ENCODE peak calls at places on chromosomes 11 and 22, in nine cellular contexts. S, I, H, E, U, Z, Q, R and O are unnamed samples. For H3K4me1, the result is how much of the 10 kb centered on the place peaks cover.

GRCh38 chr22:24492391-24492790 is 2.7 kb upstream of the UPB1 start:
- DNase-seq in S (no peak), I (no peak), H (no peak), E (no peak), U (no peak), Z (no peak), Q (no peak), R (peak), O (no peak)

GRCh38 chr11:76152086-76152658 is 54.1 kb downstream of the WNT11 start:
- DNase-seq in S (peak), I (peak), H (peak), E (peak), U (peak), Z (peak), Q (peak), R (peak), O (peak)

GRCh38 chr22:27223317-27224177 is 566.2 kb downstream of the MIAT start:
- DNase-seq in S (no peak), I (no peak), H (no peak), E (no peak), U (no peak), Z (peak), Q (peak), R (no peak), O (no peak)

GRCh38 chr11:35321111-35321510 is 98.2 kb downstream of the SLC1A2 start:
- DNase-seq in S (no peak), I (no peak), H (no peak), E (no peak), U (no peak), Z (no peak), Q (no peak), R (no peak), O (no peak)

GRCh38 chr22:29112102-29112501 is 39.3 kb downstream of the KREMEN1 start:
- DNase-seq in S (no peak), I (no peak), H (no peak), E (no peak), U (no peak), Z (no peak), Q (no peak), R (no peak), O (no peak)

GRCh38 chr22:46613606-46613997 is 6.6 kb upstream of the GRAMD4 start:
- DNase-seq in S (no peak), I (no peak), H (no peak), E (no peak), U (no peak), Z (no peak), Q (no peak), R (no peak), O (no peak)

GRCh38 chr11:66739983-66740382 is 11.0 kb upstream of the SPTBN2 start:
- DNase-seq in S (no peak), I (no peak), H (no peak), E (no peak), U (no peak), Z (no peak), Q (peak), R (no peak), O (no peak)

GRCh38 chr11:10107522-10107921 is 186.5 kb downstream of the SBF2 start:
- DNase-seq in S (no peak), I (no peak), H (no peak), E (no peak), U (no peak), Z (no peak), Q (no peak), R (no peak), O (no peak)

GRCh38 chr11:71563401-71563800 is 2.0 kb upstream of the KRTAP5-10 start:
- DNase-seq in S (no peak), I (peak), H (no peak), E (peak), U (peak), Z (peak), Q (peak), R (peak), O (no peak)

GRCh38 chr22:37133304-37134018 is 16.3 kb downstream of the IL2RB start:
- DNase-seq in S (no peak), I (peak), H (no peak), E (no peak), U (no peak), Z (no peak), Q (no peak), R (no peak), O (no peak)

GRCh38 chr11:85815186-85815911 is 4.4 kb upstream of the SYTL2 start:
- DNase-seq in S (no peak), I (no peak), H (no peak), E (no peak), U (no peak), Z (no peak), Q (peak), R (no peak), O (no peak)

GRCh38 chr11:95991101-95991500 is 67.2 kb upstream of the MTMR2 start:
- DNase-seq in S (no peak), I (no peak), H (no peak), E (no peak), U (no peak), Z (peak), Q (no peak), R (no peak), O (no peak)

GRCh38 chr22:30636226-30637077 is 871 bp downstream of the SLC35E4 start:
- DNase-seq in S (peak), I (no peak), H (no peak), E (peak), U (no peak), Z (peak), Q (no peak), R (no peak), O (peak)

GRCh38 chr11:59010693-59011092 is 71.4 kb downstream of the GLYATL1 start:
- DNase-seq in S (no peak), I (no peak), H (no peak), E (no peak), U (no peak), Z (no peak), Q (no peak), R (no peak), O (no peak)

GRCh38 chr11:118437046-118437735 is 899 bp downstream of the KMT2A start:
- DNase-seq in S (peak), I (peak), H (peak), E (peak), U (peak), Z (peak), Q (peak), R (peak), O (no peak)

GRCh38 chr11:24357620-24358386 is 139.1 kb upstream of the LUZP2 start:
- DNase-seq in S (no peak), I (no peak), H (no peak), E (no peak), U (no peak), Z (no peak), Q (no peak), R (no peak), O (no peak)

GRCh38 chr11:96341237-96342130 is 1.5 kb downstream of the MAML2 start:
- DNase-seq in S (peak), I (peak), H (peak), E (peak), U (peak), Z (peak), Q (peak), R (no peak), O (peak)

GRCh38 chr11:118953265-118953664 is 2.8 kb upstream of the UPK2 start:
- DNase-seq in S (no peak), I (no peak), H (no peak), E (no peak), U (peak), Z (peak), Q (peak), R (peak), O (no peak)

GRCh38 chr11:75073459-75074190 is 23.1 kb downstream of the OR2AT4 start:
- DNase-seq in S (no peak), I (peak), H (no peak), E (no peak), U (peak), Z (no peak), Q (no peak), R (no peak), O (no peak)

GRCh38 chr22:42881982-42882656 is 25.0 kb upstream of the ARFGAP3 start:
- DNase-seq in S (no peak), I (no peak), H (no peak), E (peak), U (no peak), Z (no peak), Q (no peak), R (no peak), O (peak)

GRCh38 chr22:26174280-26174679 is 5.0 kb downstream of the SEZ6L start:
- DNase-seq in S (no peak), I (peak), H (no peak), E (peak), U (no peak), Z (peak), Q (no peak), R (peak), O (no peak)

GRCh38 chr11:1121343-1122331 is 36.1 kb upstream of the MUC5AC start:
- DNase-seq in S (no peak), I (no peak), H (no peak), E (no peak), U (no peak), Z (no peak), Q (peak), R (peak), O (peak)

GRCh38 chr11:86062719-86063118 is 6.2 kb downstream of the PICALM start:
- DNase-seq in S (no peak), I (no peak), H (no peak), E (no peak), U (no peak), Z (no peak), Q (no peak), R (no peak), O (no peak)

GRCh38 chr22:27873476-27873875 is 45.6 kb downstream of the PITPNB start:
- DNase-seq in S (peak), I (no peak), H (peak), E (no peak), U (no peak), Z (no peak), Q (no peak), R (peak), O (no peak)

GRCh38 chr11:64844330-64845124 is at the start of gene CDC42BPG:
- DNase-seq in S (peak), I (peak), H (peak), E (peak), U (peak), Z (peak), Q (peak), R (peak), O (peak)

GRCh38 chr11:102762414-102762813 is 18.0 kb downstream of the MMP10 start:
- DNase-seq in S (no peak), I (no peak), H (no peak), E (no peak), U (no peak), Z (no peak), Q (peak), R (no peak), O (no peak)

GRCh38 chr22:43222281-43222680 is 35.3 kb upstream of the TTLL12 start:
- DNase-seq in S (no peak), I (no peak), H (peak), E (no peak), U (peak), Z (no peak), Q (no peak), R (peak), O (no peak)

GRCh38 chr22:26887456-26887855 is 230.1 kb downstream of the MIAT start:
- DNase-seq in S (no peak), I (no peak), H (no peak), E (no peak), U (no peak), Z (peak), Q (peak), R (no peak), O (no peak)

GRCh38 chr11:63811522-63811921 is 1.7 kb upstream of the SPINDOC start:
- DNase-seq in S (no peak), I (no peak), H (no peak), E (no peak), U (no peak), Z (no peak), Q (no peak), R (no peak), O (no peak)

GRCh38 chr11:63813563-63814382 is 517 bp downstream of the SPINDOC start:
- DNase-seq in S (peak), I (no peak), H (peak), E (peak), U (peak), Z (peak), Q (peak), R (peak), O (peak)

GRCh38 chr11:63816732-63817131 is 3.5 kb downstream of the SPINDOC start:
- DNase-seq in S (no peak), I (no peak), H (no peak), E (no peak), U (no peak), Z (no peak), Q (no peak), R (no peak), O (no peak)

GRCh38 chr11:63814383-63814736 is 1.1 kb downstream of the SPINDOC start:
- DNase-seq in S (no peak), I (no peak), H (no peak), E (no peak), U (no peak), Z (no peak), Q (no peak), R (no peak), O (no peak)

DNA sequence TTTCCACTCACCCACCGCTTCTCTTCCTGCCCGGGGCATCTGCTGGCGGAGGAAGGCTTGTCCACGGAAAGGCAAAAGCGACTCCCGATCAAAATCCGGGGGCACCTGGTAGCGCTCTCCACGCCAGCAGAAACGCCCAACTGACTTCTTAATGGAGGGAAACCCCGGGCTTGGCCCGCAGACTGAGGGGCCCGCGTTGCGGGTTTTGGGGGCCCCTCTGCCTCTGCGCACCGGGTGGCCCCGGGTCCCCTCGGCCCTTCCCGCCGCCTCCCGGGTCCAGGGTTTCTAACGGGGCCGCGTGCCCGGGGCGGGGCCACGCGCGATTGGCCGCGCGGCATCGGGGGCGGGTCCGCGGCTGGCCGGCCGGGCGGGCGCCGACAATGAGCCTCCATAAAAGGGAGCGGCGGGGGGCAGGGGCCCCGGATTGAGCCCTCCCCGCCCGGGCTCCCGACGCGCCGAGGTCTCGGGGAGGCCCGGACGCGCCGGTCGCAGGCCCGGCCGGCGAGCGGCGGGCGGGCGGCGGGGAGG is at the start of gene SPINDOC:
- DNase-seq in S (peak), I (peak), H (peak), E (peak), U (peak), Z (peak), Q (peak), R (peak), O (peak)
- TF ChIP-seq POLR2A in S (no peak), I (peak), H (peak), E (no peak), U (peak), Z (peak), Q (peak), R (no peak), O (no peak)

GRCh38 chr11:27392715-27393114 is 29.7 kb upstream of the CCDC34 start:
- DNase-seq in S (no peak), I (peak), H (no peak), E (no peak), U (peak), Z (peak), Q (peak), R (no peak), O (no peak)
- H3K4me1 ChIP-seq in S (under half), I (half or more), H (under half), E (half or more), U (half or more), Z (half or more), Q (under half), R (under half), O (half or more)

DNA sequence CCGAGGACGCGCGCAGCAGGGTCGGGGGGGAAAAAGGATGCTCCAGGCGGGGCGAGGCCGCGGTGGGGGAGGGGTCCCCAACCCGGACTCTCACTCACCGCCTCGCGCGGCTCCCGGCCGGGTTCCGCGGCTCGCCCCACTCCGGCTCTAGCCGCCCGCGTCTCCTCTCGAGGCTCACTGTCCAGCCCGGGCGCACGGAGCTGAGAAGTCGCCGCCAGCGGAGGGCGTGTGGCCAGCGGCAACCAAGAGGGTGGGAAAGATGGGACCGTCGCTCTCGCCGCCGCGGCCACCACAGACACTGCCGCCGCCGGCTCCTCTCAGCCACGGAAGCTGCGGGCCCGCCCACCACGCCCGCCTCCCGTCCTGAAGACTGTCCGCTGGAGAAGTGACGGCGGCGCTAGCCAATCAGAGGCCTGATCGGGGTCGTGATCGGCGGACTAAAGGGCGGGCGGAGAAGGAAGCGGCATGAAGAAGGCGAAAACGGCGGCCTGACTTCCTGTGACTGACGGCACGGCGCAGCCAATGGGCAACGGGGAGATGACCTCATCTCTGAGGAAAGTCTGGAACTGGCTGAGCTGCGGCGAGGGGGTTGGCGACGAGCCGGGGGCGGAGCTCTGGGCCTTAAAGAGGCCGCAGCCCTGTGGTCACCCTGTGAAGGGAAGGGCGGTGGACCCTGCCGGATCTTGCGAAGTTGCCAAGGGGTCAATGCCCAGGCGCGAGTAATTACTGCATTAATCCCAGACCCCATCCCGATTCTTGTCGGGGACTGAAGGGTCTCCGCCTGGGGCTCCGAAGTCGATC is at the start of gene MRTFA:
- DNase-seq in S (peak), I (peak), H (peak), E (peak), U (peak), Z (peak), Q (peak), R (peak), O (peak)
- TF ChIP-seq POLR2A in S (peak), I (peak), H (peak), E (peak), U (peak), Z (peak), Q (peak), R (peak), O (peak)

GRCh38 chr11:61830318-61831105 is 2.4 kb downstream of the FADS2 start:
- DNase-seq in S (peak), I (no peak), H (no peak), E (no peak), U (no peak), Z (no peak), Q (peak), R (peak), O (no peak)
- H3K4me1 ChIP-seq in S (under half), I (under half), H (under half), E (under half), U (under half), Z (half or more), Q (under half), R (half or more), O (half or more)

GRCh38 chr11:108008656-108009496 is at the start of gene CUL5:
- DNase-seq in S (peak), I (peak), H (peak), E (peak), U (peak), Z (peak), Q (peak), R (peak), O (peak)
- TF ChIP-seq POLR2A in S (peak), I (peak), H (peak), E (peak), U (peak), Z (peak), Q (peak), R (no peak), O (no peak)